ENCODE peak calls at places on chromosomes 11 and 22, in nine cellular contexts. C is OCI-LY7, Q is fibroblast of lung, Y is brain microvascular endothelial cell, T is neural crest cell, E is tibial nerve, M is heart right ventricle, K is epithelial cell of proximal tubule, A is fibroblast of the aortic adventitia. D is an unnamed sample.

GRCh38 chr22:50207383-50208031 is 6.7 kb downstream of the SELENOO start:
- DNase-seq in Q (no peak), Y (no peak), E (no peak), A (no peak), K (no peak), T (no peak), M (no peak), C (peak; percentile 41), D (no peak)

GRCh38 chr22:38034278-38034882 is 22.8 kb upstream of the PICK1 start:
- DNase-seq in Q (peak; percentile 91), C (no peak), Y (peak; percentile 91), M (peak; percentile 78), K (peak; percentile 29), A (peak; percentile 91), E (peak; percentile 57), T (no peak), D (peak; percentile 88)

GRCh38 chr11:71145988-71146824 is 106.2 kb downstream of the SHANK2 start:
- DNase-seq in Q (no peak), K (no peak), Y (no peak), C (peak; percentile 20), T (no peak), A (no peak), M (no peak), E (no peak), D (no peak)

GRCh38 chr11:21636561-21636960 is 556.3 kb upstream of the ANO5 start:
- DNase-seq in E (no peak), A (no peak), K (no peak), T (no peak), Y (no peak), M (no peak), C (no peak), Q (no peak), D (no peak)

GRCh38 chr22:24201681-24202590 is 20.6 kb downstream of the SUSD2 start:
- DNase-seq in K (no peak), C (no peak), Y (peak; percentile 41), T (no peak), Q (peak; percentile 64), M (no peak), A (no peak), E (no peak), D (no peak)

GRCh38 chr11:41955635-41956400 is 496.4 kb upstream of the LRRC4C start:
- DNase-seq in A (no peak), M (no peak), T (no peak), C (no peak), Y (no peak), K (no peak), E (no peak), Q (no peak), D (no peak)

GRCh38 chr11:110472858-110473257 is 43.1 kb downstream of the FDX1 start:
- DNase-seq in M (no peak), A (peak; percentile 34), Y (peak; percentile 38), C (no peak), K (peak; percentile 10), T (no peak), Q (peak; percentile 61), E (no peak), D (peak; percentile 7)

GRCh38 chr11:109037856-109038780 is 373.2 kb downstream of the DDX10 start:
- DNase-seq in T (no peak), Y (peak; percentile 49), A (peak; percentile 97), K (no peak), C (no peak), E (no peak), Q (peak; percentile 92), M (no peak), D (peak; percentile 83)

GRCh38 chr11:96199563-96200025 is 143.4 kb downstream of the MAML2 start:
- DNase-seq in M (no peak), T (no peak), A (peak; percentile 60), K (no peak), C (no peak), Y (peak; percentile 91), E (no peak), Q (peak; percentile 90), D (peak; percentile 28)

GRCh38 chr11:123239371-123240150 is 44.5 kb upstream of the CLMP start:
- DNase-seq in T (no peak), E (no peak), C (no peak), A (no peak), M (no peak), K (no peak), Q (peak; percentile 65), Y (no peak), D (peak; percentile 72)

GRCh38 chr11:7056828-7057513 is 31.8 kb upstream of the RBMXL2 start:
- DNase-seq in T (no peak), C (no peak), Y (no peak), Q (no peak), K (no peak), A (peak; percentile 35), E (no peak), M (no peak), D (no peak)

GRCh38 chr22:21047035-21047661 is 1.4 kb downstream of the LRRC74B start:
- DNase-seq in E (no peak), K (no peak), C (no peak), M (no peak), Q (no peak), A (no peak), Y (no peak), T (no peak), D (no peak)

GRCh38 chr11:126355926-126356897 is 726 bp downstream of the ST3GAL4 start:
- DNase-seq in Y (no peak), T (no peak), Q (peak; percentile 20), C (peak; percentile 46), E (no peak), M (peak; percentile 60), A (peak; percentile 22), K (no peak), D (peak; percentile 55)

GRCh38 chr11:132999519-132999918 is 532.8 kb downstream of the OPCML start:
- DNase-seq in T (no peak), M (peak; percentile 12), A (no peak), Y (no peak), E (no peak), K (no peak), C (no peak), Q (no peak), D (no peak)

DNA sequence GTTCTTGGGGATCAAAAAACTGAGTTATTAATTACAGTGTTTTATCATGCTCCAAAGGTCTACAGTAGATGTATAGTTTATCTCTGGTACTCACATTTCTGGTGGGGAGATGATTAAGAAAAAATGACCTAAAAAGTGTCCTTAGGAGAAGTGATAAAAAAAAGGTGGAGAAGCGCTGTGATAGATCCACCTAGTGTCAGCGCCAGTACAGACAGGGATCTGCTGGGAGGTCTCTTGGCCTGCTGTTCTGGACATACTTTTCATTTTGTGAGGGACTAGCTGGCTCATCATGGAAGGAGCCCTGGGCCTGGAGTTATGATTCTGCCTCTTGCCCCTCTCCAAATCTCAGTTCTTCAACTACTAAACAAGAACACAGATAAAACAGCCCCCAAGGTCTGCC is 2.9 kb downstream of the ELF5 start:
- DNase-seq in T (no peak), K (no peak), Y (no peak), M (no peak), Q (no peak), E (no peak), A (no peak), C (no peak), D (no peak)
- TF ChIP-seq CTCF in T (no peak), K (no peak), Y (no peak), M (no peak), Q (no peak), E (no peak), A (no peak), C (no peak), D (no peak)

DNA sequence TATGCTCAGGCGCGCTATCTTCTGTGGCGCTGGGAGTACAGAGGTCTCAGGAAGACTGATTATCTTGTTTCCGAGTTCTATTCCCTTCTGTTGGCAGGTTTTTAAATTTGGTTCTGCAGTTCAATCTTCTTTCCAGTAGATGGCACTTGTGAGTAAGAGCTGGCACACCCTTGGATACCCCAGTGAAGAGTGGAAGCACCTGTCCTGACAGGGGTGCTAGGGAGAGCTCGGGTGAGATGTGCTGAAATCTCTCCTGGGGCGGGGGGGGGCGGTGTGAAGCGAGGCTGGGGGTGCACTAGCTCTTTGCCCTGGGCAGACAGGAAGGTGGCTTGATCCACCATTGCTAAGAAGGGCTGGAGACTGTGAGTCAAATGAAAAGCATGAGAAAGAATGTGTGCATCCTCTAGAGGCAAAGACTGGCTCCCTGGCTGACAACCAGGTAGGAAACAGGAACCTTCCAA is 679.9 kb upstream of the CCDC179 start:
- DNase-seq in A (peak; percentile 49), M (no peak), K (no peak), Y (peak; percentile 32), T (peak; percentile 12), E (no peak), C (peak; percentile 33), Q (peak; percentile 77), D (peak; percentile 21)
- TF ChIP-seq CTCF in A (peak; percentile 82), M (peak; percentile 56), K (peak; percentile 84), Y (peak; percentile 84), T (peak; percentile 77), E (peak; percentile 41), C (peak; percentile 80), Q (peak; percentile 79), D (peak; percentile 85)

GRCh38 chr11:846496-847098 is 3.9 kb downstream of the TSPAN4 start:
- DNase-seq in K (no peak), M (no peak), T (no peak), E (no peak), Q (no peak), C (no peak), A (peak; percentile 37), Y (no peak), D (peak; percentile 73)

GRCh38 chr11:843818-844692 is 1.4 kb downstream of the TSPAN4 start:
- DNase-seq in Q (peak; percentile 93), A (peak; percentile 99), C (no peak), K (no peak), Y (peak; percentile 76), T (no peak), M (peak; percentile 88), E (peak; percentile 92), D (peak; percentile 91)

GRCh38 chr11:843086-843704 is 543 bp downstream of the TSPAN4 start:
- DNase-seq in Q (no peak), C (no peak), E (no peak), T (no peak), M (peak; percentile 50), Y (no peak), A (no peak), K (no peak), D (no peak)

GRCh38 chr11:845872-846271 is 3.2 kb downstream of the TSPAN4 start:
- DNase-seq in C (no peak), T (no peak), M (no peak), A (peak; percentile 61), Y (no peak), E (no peak), Q (no peak), K (no peak), D (no peak)

GRCh38 chr11:844693-845644 is 2.3 kb downstream of the TSPAN4 start:
- DNase-seq in Q (peak; percentile 78), Y (no peak), C (peak; percentile 32), A (peak; percentile 99), M (peak; percentile 91), T (peak; percentile 64), K (no peak), E (peak; percentile 92), D (peak; percentile 77)
- TF ChIP-seq CTCF in Q (no peak), Y (no peak), C (no peak), A (peak; percentile 6), M (peak; percentile 13), T (peak; percentile 36), K (no peak), E (no peak), D (peak; percentile 53)

DNA sequence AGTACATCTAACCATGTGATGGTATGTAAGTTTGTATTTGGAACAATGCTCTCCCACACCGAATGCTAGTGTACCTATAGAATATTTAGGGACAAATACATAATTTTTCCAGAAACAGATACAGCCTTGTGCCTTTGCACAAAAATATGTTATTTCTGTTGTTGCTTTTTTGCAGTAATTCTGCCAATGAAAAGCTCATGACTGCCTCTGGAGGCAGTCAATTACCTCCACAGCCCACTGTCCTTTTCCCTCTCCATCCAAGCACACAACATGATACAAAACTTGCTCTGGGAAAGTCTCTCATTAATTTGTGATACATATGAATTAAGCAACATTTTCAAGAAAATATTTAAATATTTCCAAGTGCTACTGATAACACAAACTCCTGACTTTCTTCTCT is 3.6 kb downstream of the OR51I2 start:
- DNase-seq in C (no peak), Q (no peak), T (no peak), K (no peak), E (no peak), A (no peak), Y (no peak), M (no peak), D (no peak)
- TF ChIP-seq CTCF in C (peak; percentile 29), Q (no peak), T (no peak), K (peak; percentile 17), E (no peak), A (no peak), Y (no peak), M (no peak), D (no peak)

D was measured in HFFc6.